ENCODE peak calls at places on chromosomes 1 and 21, in five cellular contexts. R is EL, H is A172, F is Ammon's horn, O is iPS DF 19.7. M is an unnamed sample.

GRCh38 chr1:35810096-35810860 is 2.5 kb downstream of the AGO4 start:
- DNase-seq in O (no peak), F (peak), R (peak), H (peak), M (no peak)

GRCh38 chr1:202249846-202250245 is 56.2 kb downstream of the LGR6 start:
- DNase-seq in F (peak), O (no peak), R (no peak), H (no peak), M (no peak)

GRCh38 chr1:212178830-212179370 is 106.3 kb upstream of the PPP2R5A start:
- DNase-seq in F (no peak), R (peak), H (no peak), O (no peak), M (no peak)

GRCh38 chr1:86356247-86356646 is 39.9 kb downstream of the ODF2L start:
- DNase-seq in O (no peak), F (no peak), R (no peak), H (peak), M (no peak)

GRCh38 chr1:200954434-200954833 is 59.7 kb downstream of the INAVA start:
- DNase-seq in O (no peak), R (no peak), F (no peak), H (no peak), M (no peak)

GRCh38 chr1:180672105-180672504 is 40.3 kb downstream of the XPR1 start:
- DNase-seq in H (no peak), F (no peak), O (no peak), R (peak), M (no peak)

GRCh38 chr1:162165528-162165927 is 96.0 kb downstream of the NOS1AP start:
- DNase-seq in O (no peak), R (no peak), F (peak), H (no peak), M (peak)

GRCh38 chr1:76090284-76091180 is 16.0 kb downstream of the ST6GALNAC3 start:
- DNase-seq in H (no peak), O (no peak), R (no peak), F (no peak), M (no peak)

GRCh38 chr1:201827321-201828281 is 1.4 kb upstream of the IPO9 start:
- DNase-seq in F (no peak), O (no peak), H (no peak), R (no peak), M (no peak)

GRCh38 chr1:100862591-100862990 is 32.1 kb downstream of the EXTL2 start:
- DNase-seq in F (no peak), O (no peak), H (no peak), R (peak), M (no peak)

GRCh38 chr1:36225298-36225899 is 1.2 kb downstream of the THRAP3 start:
- DNase-seq in O (no peak), F (no peak), H (no peak), R (no peak), M (no peak)

GRCh38 chr1:212529211-212529731 is 79.3 kb upstream of the ATF3 start:
- DNase-seq in H (peak), F (peak), R (peak), O (no peak), M (no peak)

GRCh38 chr1:94720091-94720793 is 99.9 kb upstream of the SLC44A3 start:
- DNase-seq in F (peak), O (no peak), H (no peak), R (no peak), M (no peak)

GRCh38 chr21:38266732-38267131 is 9.9 kb downstream of the KCNJ15 start:
- DNase-seq in O (no peak), F (no peak), R (peak), H (peak), M (no peak)